ENCODE peak calls at places on chromosomes 16 and 17, in four cellular contexts. V is PC-3, A is heart left ventricle, W is lower lobe of right lung. K is an unnamed sample. For H3K9me3 and H3K4me1, the result is how much of the 10 kb centered on the place peaks cover.

GRCh38 chr17:36545465-36546417 is 1.0 kb downstream of the GGNBP2 start:
- DNase-seq in V (peak), A (peak), W (peak), K (peak)

GRCh38 chr17:15392326-15392739 is 50.9 kb upstream of the TEKT3 start:
- DNase-seq in W (no peak), A (no peak), V (peak), K (no peak)

GRCh38 chr17:50080096-50080480 is 15.1 kb upstream of the PDK2 start:
- DNase-seq in A (peak), W (no peak), V (no peak), K (peak)

GRCh38 chr16:86118467-86119307 is 219.7 kb downstream of the IRF8 start:
- DNase-seq in V (no peak), A (no peak), W (no peak), K (no peak)

GRCh38 chr17:36591434-36592315 is at the start of gene DHRS11:
- DNase-seq in A (peak), W (peak), V (peak), K (peak)

GRCh38 chr16:10981697-10982216 is 37.4 kb downstream of the CLEC16A start:
- DNase-seq in W (no peak), A (no peak), V (peak), K (no peak)

GRCh38 chr17:64020068-64020766 is at the start of gene ICAM2:
- DNase-seq in W (peak), A (no peak), V (no peak), K (peak)

GRCh38 chr16:57263585-57264351 is 18.7 kb downstream of the ARL2BP start:
- DNase-seq in V (no peak), A (peak), W (peak), K (no peak)

GRCh38 chr17:59525668-59526067 is 39.7 kb upstream of the DHX40 start:
- DNase-seq in V (no peak), W (no peak), A (no peak), K (no peak)

GRCh38 chr17:44847581-44847980 is at the start of gene HIGD1B:
- DNase-seq in V (no peak), A (no peak), W (no peak), K (no peak)

GRCh38 chr16:58236231-58236690 is 38.4 kb upstream of the CSNK2A2 start:
- DNase-seq in V (peak), A (peak), W (peak), K (peak)

GRCh38 chr17:51493206-51493605 is 232.9 kb downstream of the UTP18 start:
- DNase-seq in A (no peak), V (no peak), W (no peak), K (no peak)

GRCh38 chr16:66524601-66525164 is 25.2 kb downstream of the TK2 start:
- DNase-seq in V (no peak), W (peak), A (no peak), K (peak)

GRCh38 chr17:77470800-77471733 is 330.3 kb downstream of the SEC14L1 start:
- DNase-seq in W (no peak), A (no peak), V (peak), K (no peak)

GRCh38 chr16:49466529-49466831 is 92.9 kb downstream of the C16orf78 start:
- DNase-seq in V (no peak), A (no peak), W (no peak), K (no peak)

GRCh38 chr16:87851141-87851587 is 18.1 kb downstream of the SLC7A5 start:
- DNase-seq in V (no peak), W (no peak), A (no peak), K (no peak)

GRCh38 chr17:58412910-58413630 is 4.3 kb downstream of the RNF43 start:
- DNase-seq in V (peak), W (no peak), A (no peak), K (no peak)

GRCh38 chr16:23348579-23349469 is 46.7 kb downstream of the SCNN1B start:
- DNase-seq in V (no peak), W (no peak), A (no peak), K (peak)

GRCh38 chr16:11251525-11252481 is 4.2 kb downstream of the SOCS1 start:
- DNase-seq in V (no peak), A (peak), W (no peak), K (no peak)

GRCh38 chr17:68351395-68351794 is 60.1 kb downstream of the ARSG start:
- DNase-seq in A (no peak), V (peak), W (no peak), K (no peak)

GRCh38 chr17:65254166-65254565 is 117.0 kb downstream of the RGS9 start:
- DNase-seq in V (peak), W (no peak), A (no peak), K (no peak)

GRCh38 chr17:35170968-35171771 is 23.0 kb downstream of the SLC35G3 start:
- DNase-seq in W (no peak), V (peak), A (no peak), K (peak)

GRCh38 chr16:2196162-2196980 is at the start of gene CASKIN1:
- DNase-seq in W (no peak), A (no peak), V (peak), K (no peak)

GRCh38 chr17:47119746-47120520 is 69.2 kb downstream of the CDC27 start:
- DNase-seq in W (no peak), V (peak), A (no peak), K (no peak)

GRCh38 chr17:81923302-81924260 is 4.0 kb downstream of the MAFG start:
- DNase-seq in W (peak), V (peak), A (peak), K (peak)

GRCh38 chr17:35804658-35805192 is 4.6 kb upstream of the TAF15 start:
- DNase-seq in A (no peak), V (peak), W (no peak), K (no peak)

GRCh38 chr17:55285340-55286301 is 20.9 kb downstream of the HLF start:
- DNase-seq in A (peak), V (no peak), W (peak), K (peak)

GRCh38 chr16:89696598-89697128 is 4.8 kb downstream of the SPATA2L start:
- DNase-seq in W (peak), V (no peak), A (no peak), K (no peak)

GRCh38 chr17:55756689-55757088 is 5.8 kb downstream of the PCTP start:
- DNase-seq in A (no peak), V (no peak), W (no peak), K (no peak)

GRCh38 chr16:50301626-50302471 is 35.5 kb downstream of the ADCY7 start:
- DNase-seq in W (peak), A (peak), V (no peak), K (peak)

GRCh38 chr17:60538726-60539125 is 12.7 kb upstream of the APPBP2 start:
- DNase-seq in A (no peak), V (no peak), W (no peak), K (no peak)

GRCh38 chr17:7856081-7856791 is 1.1 kb downstream of the NAA38 start:
- DNase-seq in W (peak), A (peak), V (peak), K (peak)

GRCh38 chr17:964881-965280 is 14.7 kb downstream of the NXN start:
- DNase-seq in W (no peak), A (no peak), V (no peak), K (no peak)

GRCh38 chr16:23595246-23595950 is 718 bp downstream of the NDUFAB1 start:
- DNase-seq in A (no peak), W (no peak), V (no peak), K (no peak)

GRCh38 chr16:7437843-7438242 is 105.2 kb downstream of the RBFOX1 start:
- DNase-seq in W (no peak), V (no peak), A (no peak), K (no peak)

GRCh38 chr17:9235346-9235745 is 214.0 kb downstream of the NTN1 start:
- DNase-seq in V (no peak), W (no peak), A (no peak), K (no peak)

GRCh38 chr17:29905879-29906167 is 24.2 kb downstream of the SSH2 start:
- DNase-seq in W (no peak), A (no peak), V (no peak), K (no peak)
- H3K9me3 ChIP-seq in W (under half), A (under half), V (under half), K (under half)

DNA sequence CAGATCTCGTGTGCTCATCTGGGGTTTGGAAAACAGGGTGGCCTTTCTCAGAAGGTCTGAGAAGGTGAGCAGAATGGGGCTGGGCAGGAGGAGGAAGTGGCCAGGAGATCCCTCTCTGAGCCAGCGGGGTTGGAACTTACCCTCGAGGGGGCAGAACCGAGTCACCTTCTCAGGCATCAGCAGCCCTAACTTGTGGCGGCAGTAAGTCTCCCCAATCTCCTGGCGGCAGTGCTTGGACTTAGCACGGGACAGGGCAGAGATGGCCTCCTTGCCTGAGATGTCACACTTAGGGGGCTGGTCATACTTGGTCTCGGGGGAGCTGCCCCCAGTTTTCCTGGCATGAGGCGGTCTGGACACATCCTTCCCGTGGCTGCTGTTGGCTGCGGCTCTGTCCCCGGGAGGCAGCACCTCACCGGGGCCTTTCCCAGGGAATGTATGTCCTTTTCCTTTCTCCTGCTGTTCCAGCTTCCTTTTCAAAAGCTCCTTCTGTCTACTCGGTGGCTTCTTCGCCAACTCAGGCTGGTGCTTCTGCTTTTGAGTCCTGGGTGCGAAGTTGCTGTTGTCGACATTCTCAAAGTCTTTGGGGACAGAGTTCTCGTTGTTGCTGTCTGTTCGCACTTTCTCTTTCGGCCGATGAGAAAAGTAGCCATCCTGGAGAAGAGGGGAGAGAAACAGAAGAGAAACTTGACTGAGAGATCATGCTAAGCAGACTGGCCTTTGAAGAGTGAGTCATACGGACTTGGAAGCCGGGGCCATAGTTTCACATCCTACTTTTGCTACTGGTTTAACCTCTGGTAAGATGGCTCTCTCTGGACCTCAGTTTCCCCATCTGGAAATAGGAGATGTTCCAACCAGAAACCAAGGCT is 211.7 kb downstream of the XYLT1 start:
- DNase-seq in V (no peak), W (no peak), A (no peak), K (no peak)
- H3K27ac ChIP-seq in V (no peak), W (peak), A (no peak), K (no peak)

DNA sequence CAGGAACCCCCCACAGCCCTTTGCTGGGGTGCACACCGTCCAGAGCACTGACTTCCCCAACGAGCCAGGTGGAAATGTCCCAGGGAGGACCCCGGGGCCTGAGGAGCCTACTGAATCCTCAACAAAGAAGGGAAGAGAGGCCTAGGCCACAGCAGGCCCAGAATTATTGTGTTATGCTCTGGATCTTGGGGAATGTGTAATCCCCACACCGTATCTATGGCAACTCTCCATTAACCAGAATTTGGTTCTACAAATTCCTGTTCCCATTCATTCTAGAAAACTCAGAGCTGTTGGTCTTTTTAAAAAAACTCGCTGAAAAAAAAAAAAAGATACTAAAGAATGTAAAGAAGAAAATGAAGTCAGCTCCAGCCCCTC is 69.7 kb downstream of the SREBF1 start:
- DNase-seq in W (no peak), A (no peak), V (no peak), K (no peak)
- H3K4me1 ChIP-seq in W (under half), A (half or more), V (under half), K (under half)

DNA sequence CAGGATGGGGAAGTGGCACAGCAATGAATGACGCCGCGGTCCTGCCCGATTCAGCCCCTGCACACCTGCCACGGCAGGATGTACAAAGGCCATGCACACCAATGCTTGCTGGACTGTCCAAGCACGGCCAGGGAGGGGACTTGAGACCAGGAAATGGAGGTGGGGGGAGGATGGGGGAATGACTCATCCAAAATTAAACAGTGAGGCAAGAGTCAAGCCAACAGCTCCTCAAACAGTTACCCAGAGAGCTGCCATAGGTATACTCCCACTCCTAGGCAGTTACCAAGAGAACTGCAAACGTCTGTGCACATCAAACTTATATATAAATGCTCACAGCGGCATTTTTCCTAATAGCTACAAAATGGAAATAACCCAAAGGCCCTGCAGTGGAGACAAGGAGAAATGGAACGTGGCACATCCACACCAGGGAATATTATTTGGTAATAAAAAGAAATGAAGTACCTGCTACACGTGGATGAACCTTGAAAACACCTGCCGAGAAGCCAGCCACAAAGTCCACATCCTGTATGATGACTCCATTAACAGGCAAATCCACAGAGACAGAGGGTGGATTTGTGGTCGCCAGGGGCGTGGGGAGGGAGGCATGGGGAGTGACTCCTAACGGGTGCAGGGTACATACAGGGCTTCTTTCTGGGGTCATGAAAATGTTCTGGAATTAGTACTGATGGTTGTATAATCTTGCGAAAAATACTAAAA is 54.1 kb downstream of the VAC14 start:
- DNase-seq in V (peak), A (no peak), W (peak), K (peak)
- H3K9me3 ChIP-seq in V (under half), A (under half), W (under half), K (under half)

GRCh38 chr17:2485543-2485942 is 26.1 kb downstream of the METTL16 start:
- DNase-seq in V (peak), A (no peak), W (no peak), K (no peak)

GRCh38 chr17:2485970-2486369 is 25.7 kb downstream of the METTL16 start:
- DNase-seq in W (no peak), A (no peak), V (no peak), K (no peak)

GRCh38 chr17:2487306-2487705 is 24.4 kb downstream of the METTL16 start:
- DNase-seq in A (no peak), V (peak), W (no peak), K (no peak)

GRCh38 chr17:2483084-2483483 is 28.6 kb downstream of the METTL16 start:
- DNase-seq in W (no peak), V (no peak), A (no peak), K (no peak)

GRCh38 chr17:2484876-2485275 is 26.8 kb downstream of the METTL16 start:
- DNase-seq in V (no peak), W (no peak), A (no peak), K (no peak)
- H3K27ac ChIP-seq in V (no peak), W (no peak), A (no peak), K (no peak)

DNA sequence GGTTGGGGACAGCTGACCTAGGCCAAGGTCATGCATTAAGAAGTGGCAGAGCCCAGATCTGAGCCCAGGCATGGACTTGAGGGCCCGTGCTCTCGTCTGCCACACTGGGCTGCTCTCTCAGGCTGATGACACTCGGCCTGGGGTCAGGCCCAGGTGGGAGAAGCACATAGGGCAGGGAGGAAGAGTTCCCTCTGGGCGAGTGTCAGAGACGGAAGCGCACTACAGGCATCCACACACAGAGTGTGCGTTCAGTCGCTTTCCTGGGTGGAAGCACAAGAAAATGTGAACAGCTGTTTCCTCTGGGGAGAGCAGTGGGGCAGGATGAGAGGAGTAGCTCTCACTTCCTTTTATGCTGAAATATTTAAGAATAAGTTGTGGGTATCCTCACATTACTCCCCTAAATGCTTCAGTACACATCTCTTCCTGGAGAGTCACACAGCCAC is 59.7 kb downstream of the B9D1 start:
- DNase-seq in W (no peak), V (no peak), A (no peak), K (peak)
- H3K4me1 ChIP-seq in W (half or more), V (under half), A (half or more), K (under half)

GRCh38 chr16:35174006-35174405 is 1714.6 kb downstream of the TP53TG3F start:
- DNase-seq in A (no peak), W (peak), V (no peak), K (peak)
- H3K9me3 ChIP-seq in A (under half), W (under half), V (under half), K (under half)

DNA sequence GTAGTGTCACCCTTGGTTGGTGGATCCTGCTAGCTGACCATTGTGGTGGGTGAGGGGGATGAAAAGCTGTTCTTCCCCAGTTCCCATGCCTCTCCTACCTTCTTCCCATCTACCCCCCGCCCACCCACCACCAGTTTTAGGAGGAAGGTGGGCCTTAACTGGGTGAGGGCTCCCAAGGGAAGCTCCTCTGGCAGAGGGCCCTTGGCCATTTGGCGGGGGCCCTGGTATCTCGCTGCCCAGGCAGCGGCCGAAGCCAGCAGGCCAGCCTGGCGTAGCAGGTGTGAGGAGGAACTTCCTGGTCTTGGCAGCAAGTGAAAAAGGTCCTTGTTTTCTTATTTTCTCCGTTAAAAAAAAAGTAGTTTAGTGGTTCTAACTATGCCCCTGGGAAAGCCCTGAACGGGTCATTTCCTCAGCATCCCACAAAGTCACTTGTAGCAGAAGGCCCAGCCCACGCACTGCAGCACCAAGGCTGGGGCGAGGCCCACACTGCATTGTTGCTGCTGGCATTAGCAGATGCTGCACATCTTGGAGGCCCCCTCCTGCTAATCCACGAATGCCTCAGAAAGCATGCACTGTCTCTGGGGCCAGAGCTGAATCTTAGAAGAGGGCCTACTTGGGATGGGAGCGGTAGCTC is 72.5 kb downstream of the MPRIP start:
- DNase-seq in W (no peak), V (no peak), A (peak), K (peak)
- H3K27ac ChIP-seq in W (no peak), V (no peak), A (peak), K (no peak)

K was measured in aorta.